ENCODE peak calls at places on chromosomes 16 and 17, in four cellular contexts. P is lung; H is breast epithelium; Z is effector memory CD4-positive, alpha-beta T cell. G is an unnamed sample.

GRCh38 chr16:16010194-16010593 is 60.8 kb downstream of the ABCC1 start:
- DNase-seq in P (no peak), H (no peak), Z (no peak), G (no peak)

GRCh38 chr17:27764589-27764988 is 35.7 kb downstream of the NOS2 start:
- DNase-seq in P (no peak), H (no peak), Z (no peak), G (no peak)

GRCh38 chr17:77304051-77304745 is 163.4 kb downstream of the SEC14L1 start:
- DNase-seq in P (no peak), H (no peak), Z (no peak), G (no peak)

GRCh38 chr17:67211742-67212141 is 33.3 kb downstream of the HELZ start:
- DNase-seq in P (no peak), H (no peak), Z (no peak), G (no peak)

GRCh38 chr16:83853834-83854233 is 45.1 kb upstream of the MLYCD start:
- DNase-seq in P (no peak), H (no peak), Z (no peak), G (no peak)

GRCh38 chr17:72305472-72305871 is 184.7 kb downstream of the SOX9 start:
- DNase-seq in P (no peak), H (no peak), Z (no peak), G (no peak)

GRCh38 chr17:5797447-5797846 is 213.1 kb upstream of the NLRP1 start:
- DNase-seq in P (no peak), H (no peak), Z (no peak), G (no peak)

GRCh38 chr16:23288209-23288608 is 13.9 kb upstream of the SCNN1B start:
- DNase-seq in P (no peak), H (no peak), Z (no peak), G (no peak)

GRCh38 chr17:48231995-48232729 is 124.6 kb downstream of the SNX11 start:
- DNase-seq in P (no peak), H (no peak), Z (no peak), G (no peak)

GRCh38 chr17:27993161-27993695 is 49.2 kb upstream of the NLK start:
- DNase-seq in P (no peak), H (no peak), Z (no peak), G (no peak)

GRCh38 chr16:83329466-83329865 is 478.3 kb upstream of the HSBP1 start:
- DNase-seq in P (no peak), H (no peak), Z (no peak), G (no peak)

GRCh38 chr16:12801511-12802042 is 2.1 kb downstream of the CPPED1 start:
- DNase-seq in P (peak; percentile 34), H (no peak), Z (no peak), G (no peak)

GRCh38 chr16:77273815-77274214 is 74.6 kb downstream of the SYCE1L start:
- DNase-seq in P (no peak), H (no peak), Z (no peak), G (no peak)

GRCh38 chr17:10821770-10822169 is 16.1 kb downstream of the PIRT start:
- DNase-seq in P (no peak), H (no peak), Z (no peak), G (no peak)

GRCh38 chr16:57590654-57591085 is 37.8 kb upstream of the ADGRG1 start:
- DNase-seq in P (no peak), H (no peak), Z (no peak), G (no peak)

GRCh38 chr17:16040710-16041251 is 41.2 kb downstream of the TTC19 start:
- DNase-seq in P (no peak), H (no peak), Z (no peak), G (no peak)

GRCh38 chr16:70158261-70158939 is 15.2 kb upstream of the CLEC18C start:
- DNase-seq in P (no peak), H (no peak), Z (no peak), G (no peak)

GRCh38 chr17:15364615-15365014 is 23.2 kb upstream of the TEKT3 start:
- DNase-seq in P (no peak), H (no peak), Z (no peak), G (no peak)

GRCh38 chr16:11183951-11184350 is 72.1 kb downstream of the SOCS1 start:
- DNase-seq in P (no peak), H (no peak), Z (no peak), G (no peak)

GRCh38 chr17:9363440-9364350 is 211.9 kb downstream of the STX8 start:
- DNase-seq in P (no peak), H (no peak), Z (no peak), G (no peak)
- H3K27ac ChIP-seq in P (no peak overlapping the region), H (no peak overlapping the region), Z (no peak overlapping the region), G (no peak overlapping the region)

DNA sequence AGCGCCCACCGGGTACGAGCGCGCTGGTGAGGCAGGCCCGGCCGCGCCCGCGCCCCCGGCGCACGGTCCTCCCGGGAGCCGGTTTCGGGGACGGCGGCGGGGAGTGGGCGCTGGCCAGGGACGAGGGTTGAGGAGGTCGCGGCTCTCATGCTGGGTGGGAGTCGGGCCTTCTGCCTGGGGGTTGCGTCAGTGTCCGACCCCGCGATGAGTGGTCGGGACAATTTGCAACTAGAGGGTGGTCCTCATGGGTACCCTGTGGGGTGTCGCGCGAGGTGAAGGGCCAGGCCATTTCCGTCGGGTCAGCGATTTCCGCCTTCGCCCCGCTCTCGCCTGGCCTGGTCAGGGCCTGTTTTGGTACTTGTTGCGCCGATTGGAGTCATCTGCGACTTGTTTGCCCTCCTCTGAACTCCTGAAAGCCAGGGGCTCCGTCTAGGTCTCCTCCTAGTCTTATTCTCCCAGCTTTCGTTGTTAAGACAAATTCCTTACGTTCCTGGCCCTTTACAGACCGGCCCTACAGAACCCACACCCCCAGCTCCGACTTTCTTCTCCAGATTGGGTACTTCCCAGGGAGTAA is 14.9 kb downstream of the NAA60 start:
- DNase-seq in P (no peak), H (no peak), Z (no peak), G (no peak)
- H3K27ac ChIP-seq in P (peak overlapping the region; percentile 98), H (peak overlapping the region; percentile 96), Z (peak overlapping the region; percentile 95), G (peak overlapping the region; percentile 96)

GRCh38 chr17:79812206-79812968 is 15.5 kb upstream of the CBX8 start:
- DNase-seq in P (no peak), H (no peak), Z (no peak), G (no peak)
- H3K27ac ChIP-seq in P (no peak overlapping the region), H (no peak overlapping the region), Z (no peak overlapping the region), G (no peak overlapping the region)

DNA sequence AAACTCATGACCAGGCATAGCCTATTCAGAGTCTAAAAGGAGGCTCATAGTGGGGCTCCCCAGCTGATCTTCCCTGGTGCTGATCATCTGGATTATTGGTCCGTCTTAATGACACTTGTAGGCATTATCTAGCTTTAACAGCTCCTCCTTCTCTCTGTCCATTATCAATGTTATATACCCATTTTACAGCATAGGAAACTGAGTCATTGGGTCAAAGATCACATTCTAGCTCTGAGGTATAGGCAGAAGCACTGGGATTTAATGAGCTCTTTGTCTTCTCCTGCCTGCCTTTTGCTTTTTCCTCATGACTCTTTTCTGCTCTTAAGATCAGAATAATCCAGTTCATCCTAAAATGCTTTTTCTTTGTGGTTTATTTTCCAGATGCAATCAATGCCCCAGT is 756 bp downstream of the CCL2 start:
- DNase-seq in P (no peak), H (no peak), Z (no peak), G (no peak)
- H3K27ac ChIP-seq in P (peak overlapping the region; percentile 87), H (peak overlapping the region; percentile 90), Z (no peak overlapping the region), G (no peak overlapping the region)

GRCh38 chr17:57372156-57372555 is 115.8 kb downstream of the MSI2 start:
- DNase-seq in P (no peak), H (no peak), Z (no peak), G (no peak)

GRCh38 chr17:57369509-57369945 is 113.2 kb downstream of the MSI2 start:
- DNase-seq in P (no peak), H (no peak), Z (no peak), G (no peak)

GRCh38 chr17:57368637-57369336 is 112.5 kb downstream of the MSI2 start:
- DNase-seq in P (no peak), H (no peak), Z (no peak), G (no peak)

GRCh38 chr17:57370051-57370581 is 113.8 kb downstream of the MSI2 start:
- DNase-seq in P (no peak), H (no peak), Z (no peak), G (no peak)

GRCh38 chr17:57370583-57370982 is 114.3 kb downstream of the MSI2 start:
- DNase-seq in P (no peak), H (no peak), Z (no peak), G (no peak)
- H3K27ac ChIP-seq in P (no peak overlapping the region), H (peak overlapping the region; percentile 10), Z (no peak overlapping the region), G (no peak overlapping the region)

GRCh38 chr17:51814521-51814920 is 344.0 kb downstream of the CA10 start:
- DNase-seq in P (no peak), H (no peak), Z (no peak), G (no peak)
- H3K27ac ChIP-seq in P (no peak overlapping the region), H (no peak overlapping the region), Z (no peak overlapping the region), G (no peak overlapping the region)

DNA sequence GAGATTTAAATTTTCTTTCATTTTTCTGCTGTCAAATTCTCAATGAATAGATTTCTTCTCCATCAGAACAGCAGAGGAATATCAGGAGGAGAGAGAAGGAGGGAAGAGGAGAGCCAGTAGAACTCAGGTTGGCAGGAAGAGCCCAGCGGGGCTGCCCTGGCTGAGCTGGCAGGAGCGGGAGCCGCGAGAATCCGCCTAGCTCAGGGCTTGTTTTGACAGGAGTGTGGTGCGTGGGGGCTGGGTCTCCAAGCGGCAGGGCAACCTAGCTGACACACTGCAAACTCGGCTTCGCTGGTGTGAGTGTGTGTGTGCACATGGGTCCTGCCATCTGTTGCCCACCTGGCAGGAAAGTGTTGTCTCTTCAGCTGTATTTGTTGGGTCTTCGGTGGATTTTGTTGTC is 27.9 kb upstream of the BCAR1 start:
- DNase-seq in P (no peak), H (no peak), Z (no peak), G (no peak)
- H3K27ac ChIP-seq in P (no peak overlapping the region), H (no peak overlapping the region), Z (no peak overlapping the region), G (no peak overlapping the region)

G was measured in naive thymus-derived CD4-positive, alpha-beta T cell.